ENCODE peak calls at places on chromosome 18, in eight cellular contexts. One of them, this sample, is unnamed.

GRCh38 chr18:45321520-45321919 is 293.8 kb upstream of the SLC14A2 start:
- DNase-seq in hepatocyte: no peak
- DNase-seq in SHP77: peak; percentile 35
- DNase-seq in colonic mucosa: no peak
- DNase-seq in tibial artery: no peak
- DNase-seq in stimulated activated CD4-positive, alpha-beta T cell treated with anti-CD3 and anti-CD28 coated beads, Interleukin-1b, Interleukin-23, amount 100 ng/mL, for 24 hours: no peak
- DNase-seq in naive thymus-derived CD8-positive, alpha-beta T cell: no peak
- DNase-seq in endothelial cell of umbilical vein: no peak
- DNase-seq in this sample: no peak

GRCh38 chr18:73462092-73462491 is 594.3 kb upstream of the NETO1 start:
- DNase-seq in hepatocyte: no peak
- DNase-seq in SHP77: no peak
- DNase-seq in colonic mucosa: no peak
- DNase-seq in tibial artery: no peak
- DNase-seq in stimulated activated CD4-positive, alpha-beta T cell treated with anti-CD3 and anti-CD28 coated beads, Interleukin-1b, Interleukin-23, amount 100 ng/mL, for 24 hours: no peak
- DNase-seq in naive thymus-derived CD8-positive, alpha-beta T cell: no peak
- DNase-seq in endothelial cell of umbilical vein: no peak
- DNase-seq in this sample: no peak

GRCh38 chr18:22385718-22386117 is 32.0 kb downstream of the CTAGE1 start:
- DNase-seq in hepatocyte: no peak
- DNase-seq in SHP77: no peak
- DNase-seq in colonic mucosa: no peak
- DNase-seq in tibial artery: no peak
- DNase-seq in stimulated activated CD4-positive, alpha-beta T cell treated with anti-CD3 and anti-CD28 coated beads, Interleukin-1b, Interleukin-23, amount 100 ng/mL, for 24 hours: no peak
- DNase-seq in naive thymus-derived CD8-positive, alpha-beta T cell: no peak
- DNase-seq in endothelial cell of umbilical vein: peak; percentile 93
- DNase-seq in this sample: no peak

GRCh38 chr18:35713545-35713944 is 132.0 kb downstream of the GALNT1 start:
- DNase-seq in hepatocyte: no peak
- DNase-seq in SHP77: no peak
- DNase-seq in colonic mucosa: no peak
- DNase-seq in tibial artery: no peak
- DNase-seq in stimulated activated CD4-positive, alpha-beta T cell treated with anti-CD3 and anti-CD28 coated beads, Interleukin-1b, Interleukin-23, amount 100 ng/mL, for 24 hours: no peak
- DNase-seq in naive thymus-derived CD8-positive, alpha-beta T cell: no peak
- DNase-seq in endothelial cell of umbilical vein: peak; percentile 92
- DNase-seq in this sample: no peak

GRCh38 chr18:12027046-12027445 is 45.7 kb downstream of the IMPA2 start:
- DNase-seq in hepatocyte: no peak
- DNase-seq in SHP77: no peak
- DNase-seq in colonic mucosa: no peak
- DNase-seq in tibial artery: no peak
- DNase-seq in stimulated activated CD4-positive, alpha-beta T cell treated with anti-CD3 and anti-CD28 coated beads, Interleukin-1b, Interleukin-23, amount 100 ng/mL, for 24 hours: no peak
- DNase-seq in naive thymus-derived CD8-positive, alpha-beta T cell: no peak
- DNase-seq in endothelial cell of umbilical vein: no peak
- DNase-seq in this sample: no peak

GRCh38 chr18:78510636-78511035 is 469.0 kb upstream of the SALL3 start:
- DNase-seq in hepatocyte: no peak
- DNase-seq in SHP77: no peak
- DNase-seq in colonic mucosa: no peak
- DNase-seq in tibial artery: no peak
- DNase-seq in stimulated activated CD4-positive, alpha-beta T cell treated with anti-CD3 and anti-CD28 coated beads, Interleukin-1b, Interleukin-23, amount 100 ng/mL, for 24 hours: no peak
- DNase-seq in naive thymus-derived CD8-positive, alpha-beta T cell: no peak
- DNase-seq in endothelial cell of umbilical vein: no peak
- DNase-seq in this sample: no peak

GRCh38 chr18:45549296-45549695 is 66.0 kb upstream of the SLC14A2 start:
- DNase-seq in hepatocyte: no peak
- DNase-seq in SHP77: no peak
- DNase-seq in colonic mucosa: no peak
- DNase-seq in tibial artery: no peak
- DNase-seq in stimulated activated CD4-positive, alpha-beta T cell treated with anti-CD3 and anti-CD28 coated beads, Interleukin-1b, Interleukin-23, amount 100 ng/mL, for 24 hours: no peak
- DNase-seq in naive thymus-derived CD8-positive, alpha-beta T cell: no peak
- DNase-seq in endothelial cell of umbilical vein: no peak
- DNase-seq in this sample: no peak

GRCh38 chr18:13217971-13218375 is 587 bp upstream of the LDLRAD4 start:
- DNase-seq in hepatocyte: no peak
- DNase-seq in SHP77: peak; percentile 13
- DNase-seq in colonic mucosa: peak; percentile 43
- DNase-seq in tibial artery: peak; percentile 35
- DNase-seq in stimulated activated CD4-positive, alpha-beta T cell treated with anti-CD3 and anti-CD28 coated beads, Interleukin-1b, Interleukin-23, amount 100 ng/mL, for 24 hours: no peak
- DNase-seq in naive thymus-derived CD8-positive, alpha-beta T cell: peak; percentile 19
- DNase-seq in endothelial cell of umbilical vein: peak; percentile 15
- DNase-seq in this sample: peak; percentile 41

GRCh38 chr18:55706893-55707292 is 118.9 kb upstream of the TCF4 start:
- DNase-seq in hepatocyte: no peak
- DNase-seq in SHP77: no peak
- DNase-seq in colonic mucosa: no peak
- DNase-seq in tibial artery: no peak
- DNase-seq in stimulated activated CD4-positive, alpha-beta T cell treated with anti-CD3 and anti-CD28 coated beads, Interleukin-1b, Interleukin-23, amount 100 ng/mL, for 24 hours: no peak
- DNase-seq in naive thymus-derived CD8-positive, alpha-beta T cell: no peak
- DNase-seq in endothelial cell of umbilical vein: no peak
- DNase-seq in this sample: no peak

GRCh38 chr18:14925281-14925709 is 177.3 kb downstream of the ANKRD30B start:
- DNase-seq in hepatocyte: no peak
- DNase-seq in SHP77: no peak
- DNase-seq in colonic mucosa: no peak
- DNase-seq in tibial artery: no peak
- DNase-seq in stimulated activated CD4-positive, alpha-beta T cell treated with anti-CD3 and anti-CD28 coated beads, Interleukin-1b, Interleukin-23, amount 100 ng/mL, for 24 hours: no peak
- DNase-seq in naive thymus-derived CD8-positive, alpha-beta T cell: no peak
- DNase-seq in endothelial cell of umbilical vein: no peak
- DNase-seq in this sample: no peak

GRCh38 chr18:54392621-54393023 is 34.9 kb downstream of the C18orf54 start:
- DNase-seq in hepatocyte: peak; percentile 86
- DNase-seq in SHP77: peak; percentile 33
- DNase-seq in colonic mucosa: no peak
- DNase-seq in tibial artery: no peak
- DNase-seq in stimulated activated CD4-positive, alpha-beta T cell treated with anti-CD3 and anti-CD28 coated beads, Interleukin-1b, Interleukin-23, amount 100 ng/mL, for 24 hours: no peak
- DNase-seq in naive thymus-derived CD8-positive, alpha-beta T cell: peak; percentile 48
- DNase-seq in endothelial cell of umbilical vein: peak; percentile 71
- DNase-seq in this sample: no peak

GRCh38 chr18:13240060-13240725 is 21.6 kb downstream of the LDLRAD4 start:
- DNase-seq in hepatocyte: no peak
- DNase-seq in SHP77: no peak
- DNase-seq in colonic mucosa: no peak
- DNase-seq in tibial artery: peak; percentile 14
- DNase-seq in stimulated activated CD4-positive, alpha-beta T cell treated with anti-CD3 and anti-CD28 coated beads, Interleukin-1b, Interleukin-23, amount 100 ng/mL, for 24 hours: no peak
- DNase-seq in naive thymus-derived CD8-positive, alpha-beta T cell: no peak
- DNase-seq in endothelial cell of umbilical vein: no peak
- DNase-seq in this sample: no peak

GRCh38 chr18:22198163-22198562 is 28.8 kb downstream of the GATA6 start:
- DNase-seq in hepatocyte: no peak
- DNase-seq in SHP77: no peak
- DNase-seq in colonic mucosa: no peak
- DNase-seq in tibial artery: no peak
- DNase-seq in stimulated activated CD4-positive, alpha-beta T cell treated with anti-CD3 and anti-CD28 coated beads, Interleukin-1b, Interleukin-23, amount 100 ng/mL, for 24 hours: no peak
- DNase-seq in naive thymus-derived CD8-positive, alpha-beta T cell: no peak
- DNase-seq in endothelial cell of umbilical vein: no peak
- DNase-seq in this sample: no peak

GRCh38 chr18:70289351-70290330 is 796 bp downstream of the SOCS6 start:
- DNase-seq in hepatocyte: peak; percentile 77
- DNase-seq in SHP77: no peak
- DNase-seq in colonic mucosa: peak; percentile 52
- DNase-seq in tibial artery: no peak
- DNase-seq in stimulated activated CD4-positive, alpha-beta T cell treated with anti-CD3 and anti-CD28 coated beads, Interleukin-1b, Interleukin-23, amount 100 ng/mL, for 24 hours: no peak
- DNase-seq in naive thymus-derived CD8-positive, alpha-beta T cell: no peak
- DNase-seq in endothelial cell of umbilical vein: peak; percentile 51
- DNase-seq in this sample: peak; percentile 69

GRCh38 chr18:35624140-35624539 is 42.6 kb downstream of the GALNT1 start:
- DNase-seq in hepatocyte: no peak
- DNase-seq in SHP77: no peak
- DNase-seq in colonic mucosa: no peak
- DNase-seq in tibial artery: no peak
- DNase-seq in stimulated activated CD4-positive, alpha-beta T cell treated with anti-CD3 and anti-CD28 coated beads, Interleukin-1b, Interleukin-23, amount 100 ng/mL, for 24 hours: no peak
- DNase-seq in naive thymus-derived CD8-positive, alpha-beta T cell: no peak
- DNase-seq in endothelial cell of umbilical vein: no peak
- DNase-seq in this sample: no peak

GRCh38 chr18:25229080-25229479 is 122.9 kb downstream of the ZNF521 start:
- DNase-seq in hepatocyte: peak; percentile 34
- DNase-seq in SHP77: no peak
- DNase-seq in colonic mucosa: no peak
- DNase-seq in tibial artery: no peak
- DNase-seq in stimulated activated CD4-positive, alpha-beta T cell treated with anti-CD3 and anti-CD28 coated beads, Interleukin-1b, Interleukin-23, amount 100 ng/mL, for 24 hours: no peak
- DNase-seq in naive thymus-derived CD8-positive, alpha-beta T cell: no peak
- DNase-seq in endothelial cell of umbilical vein: peak; percentile 100
- DNase-seq in this sample: no peak

GRCh38 chr18:51235011-51235789 is 37.7 kb upstream of the MEX3C start:
- DNase-seq in hepatocyte: peak; percentile 16
- DNase-seq in SHP77: no peak
- DNase-seq in colonic mucosa: no peak
- DNase-seq in tibial artery: no peak
- DNase-seq in stimulated activated CD4-positive, alpha-beta T cell treated with anti-CD3 and anti-CD28 coated beads, Interleukin-1b, Interleukin-23, amount 100 ng/mL, for 24 hours: no peak
- DNase-seq in naive thymus-derived CD8-positive, alpha-beta T cell: no peak
- DNase-seq in endothelial cell of umbilical vein: no peak
- DNase-seq in this sample: peak; percentile 26

This sample was measured in glutamatergic neuron.